ENCODE peak calls at places on chromosomes 7 and 10, in four cellular contexts. One of them, this sample, is unnamed.

GRCh38 chr7:2791390-2791789 is 52.7 kb downstream of the GNA12 start:
- DNase-seq in adrenal gland: no peak
- DNase-seq in brain microvascular endothelial cell: no peak
- DNase-seq in fibroblast of pulmonary artery: no peak
- DNase-seq in this sample: no peak

GRCh38 chr7:41237956-41238355 is 464.9 kb downstream of the INHBA start:
- DNase-seq in adrenal gland: no peak
- DNase-seq in brain microvascular endothelial cell: no peak
- DNase-seq in fibroblast of pulmonary artery: no peak
- DNase-seq in this sample: no peak

GRCh38 chr7:55210716-55211115 is 154.4 kb upstream of the LANCL2 start:
- DNase-seq in adrenal gland: no peak
- DNase-seq in brain microvascular endothelial cell: no peak
- DNase-seq in fibroblast of pulmonary artery: no peak
- DNase-seq in this sample: no peak

GRCh38 chr10:97087296-97087695 is 98.5 kb downstream of the SLIT1 start:
- DNase-seq in adrenal gland: no peak
- DNase-seq in brain microvascular endothelial cell: no peak
- DNase-seq in fibroblast of pulmonary artery: no peak
- DNase-seq in this sample: no peak

GRCh38 chr7:8133188-8133848 is 128.6 kb downstream of the ICA1 start:
- DNase-seq in adrenal gland: no peak
- DNase-seq in brain microvascular endothelial cell: no peak
- DNase-seq in fibroblast of pulmonary artery: no peak
- DNase-seq in this sample: no peak

GRCh38 chr7:74656421-74656910 is 1.1 kb upstream of the GTF2I start:
- DNase-seq in adrenal gland: peak
- DNase-seq in brain microvascular endothelial cell: no peak
- DNase-seq in fibroblast of pulmonary artery: no peak
- DNase-seq in this sample: peak

GRCh38 chr7:35975851-35976454 is 175.1 kb downstream of the SEPTIN7 start:
- DNase-seq in adrenal gland: peak
- DNase-seq in brain microvascular endothelial cell: peak
- DNase-seq in fibroblast of pulmonary artery: peak
- DNase-seq in this sample: peak

GRCh38 chr10:110172155-110172554 is 35.2 kb upstream of the MXI1 start:
- DNase-seq in adrenal gland: no peak
- DNase-seq in brain microvascular endothelial cell: no peak
- DNase-seq in fibroblast of pulmonary artery: no peak
- DNase-seq in this sample: no peak

GRCh38 chr7:117777335-117778150 is 95.7 kb downstream of the CTTNBP2 start:
- DNase-seq in adrenal gland: no peak
- DNase-seq in brain microvascular endothelial cell: no peak
- DNase-seq in fibroblast of pulmonary artery: no peak
- DNase-seq in this sample: no peak

DNA sequence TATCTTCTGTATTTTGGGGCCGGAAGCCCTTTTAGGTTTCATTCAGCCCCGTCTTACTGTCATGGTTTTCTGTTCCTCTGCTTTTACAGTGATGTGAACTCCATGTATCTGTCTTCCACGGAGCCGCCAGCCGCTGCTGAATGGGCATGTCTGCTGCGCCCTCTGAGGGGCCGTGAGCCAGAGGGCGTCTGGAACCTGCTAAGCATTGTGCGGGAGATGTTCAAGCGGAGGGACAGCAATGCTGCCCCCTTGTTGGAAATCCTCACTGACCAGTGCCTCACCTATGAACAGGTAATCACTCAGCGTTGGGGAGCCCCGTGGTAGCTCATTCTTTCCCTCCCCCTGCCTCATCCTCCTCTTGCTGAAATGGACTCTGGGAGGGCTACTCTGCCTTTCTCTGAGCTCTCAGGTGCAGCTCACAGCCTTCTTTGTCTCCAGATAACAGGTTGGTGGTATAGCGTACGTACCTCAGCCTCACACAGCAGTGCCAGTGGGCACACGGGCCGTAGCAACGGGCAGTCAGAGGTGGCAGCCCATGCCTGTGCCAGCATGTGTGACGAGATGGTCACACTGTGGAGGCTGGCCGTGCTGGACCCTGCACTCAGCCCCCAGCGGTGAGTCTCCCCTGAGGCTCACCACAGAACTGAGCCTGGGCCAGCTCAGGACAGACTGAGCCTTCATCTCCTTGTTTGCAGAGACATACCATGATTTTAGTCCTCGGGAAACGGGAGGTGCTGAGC is 5.7 kb downstream of the ZSWIM8 start:
- DNase-seq in adrenal gland: no peak
- DNase-seq in brain microvascular endothelial cell: no peak
- DNase-seq in fibroblast of pulmonary artery: no peak
- DNase-seq in this sample: no peak
- H3K4me3 ChIP-seq in adrenal gland: no peak
- H3K4me3 ChIP-seq in brain microvascular endothelial cell: no peak
- H3K4me3 ChIP-seq in fibroblast of pulmonary artery: no peak
- H3K4me3 ChIP-seq in this sample: no peak

GRCh38 chr10:6786579-6787031 is 206.5 kb upstream of the PRKCQ start:
- DNase-seq in adrenal gland: no peak
- DNase-seq in brain microvascular endothelial cell: peak
- DNase-seq in fibroblast of pulmonary artery: peak
- DNase-seq in this sample: no peak
- H3K4me3 ChIP-seq in adrenal gland: no peak
- H3K4me3 ChIP-seq in brain microvascular endothelial cell: peak
- H3K4me3 ChIP-seq in fibroblast of pulmonary artery: peak
- H3K4me3 ChIP-seq in this sample: no peak

GRCh38 chr10:13716161-13717071 is 129.7 kb downstream of the PRPF18 start:
- DNase-seq in adrenal gland: no peak
- DNase-seq in brain microvascular endothelial cell: peak
- DNase-seq in fibroblast of pulmonary artery: peak
- DNase-seq in this sample: no peak

GRCh38 chr10:13717571-13717935 is 130.8 kb downstream of the PRPF18 start:
- DNase-seq in adrenal gland: no peak
- DNase-seq in brain microvascular endothelial cell: no peak
- DNase-seq in fibroblast of pulmonary artery: no peak
- DNase-seq in this sample: no peak

GRCh38 chr10:13719411-13719810 is 132.6 kb downstream of the PRPF18 start:
- DNase-seq in adrenal gland: no peak
- DNase-seq in brain microvascular endothelial cell: no peak
- DNase-seq in fibroblast of pulmonary artery: no peak
- DNase-seq in this sample: no peak

GRCh38 chr10:13718820-13719219 is 132.1 kb downstream of the PRPF18 start:
- DNase-seq in adrenal gland: no peak
- DNase-seq in brain microvascular endothelial cell: no peak
- DNase-seq in fibroblast of pulmonary artery: no peak
- DNase-seq in this sample: no peak

GRCh38 chr10:13717936-13718772 is 131.4 kb downstream of the PRPF18 start:
- DNase-seq in adrenal gland: peak
- DNase-seq in brain microvascular endothelial cell: peak
- DNase-seq in fibroblast of pulmonary artery: peak
- DNase-seq in this sample: peak
- H3K4me3 ChIP-seq in adrenal gland: peak
- H3K4me3 ChIP-seq in brain microvascular endothelial cell: no peak
- H3K4me3 ChIP-seq in fibroblast of pulmonary artery: peak
- H3K4me3 ChIP-seq in this sample: peak

GRCh38 chr10:5147981-5148677 is 36.8 kb downstream of the AKR1C8 start:
- DNase-seq in adrenal gland: no peak
- DNase-seq in brain microvascular endothelial cell: no peak
- DNase-seq in fibroblast of pulmonary artery: no peak
- DNase-seq in this sample: no peak
- H3K4me3 ChIP-seq in adrenal gland: no peak
- H3K4me3 ChIP-seq in brain microvascular endothelial cell: no peak
- H3K4me3 ChIP-seq in fibroblast of pulmonary artery: no peak
- H3K4me3 ChIP-seq in this sample: no peak